ENCODE peak calls at places on chromosomes 7 and 10, in seven cellular contexts. L, N, G, R, C, K and S are unnamed samples.

GRCh38 chr7:157140118-157140905 is 1.6 kb downstream of the UBE3C start:
- DNase-seq in N (no peak), C (no peak), K (no peak), R (no peak), L (no peak), G (no peak), S (no peak)

GRCh38 chr10:97925308-97925938 is 75.8 kb downstream of the GOLGA7B start:
- DNase-seq in K (no peak), R (no peak), N (no peak), G (no peak), L (no peak), C (no peak), S (no peak)

GRCh38 chr10:454860-455259 is 234.6 kb downstream of the DIP2C start:
- DNase-seq in N (no peak), C (no peak), R (no peak), K (no peak), G (peak; percentile 68), L (no peak), S (peak; percentile 63)

GRCh38 chr10:30353851-30354250 is 4.8 kb upstream of the MTPAP start:
- DNase-seq in C (no peak), R (no peak), G (no peak), N (no peak), K (no peak), L (no peak), S (no peak)

GRCh38 chr10:114507449-114507848 is 103.1 kb upstream of the AFAP1L2 start:
- DNase-seq in R (no peak), N (no peak), L (no peak), G (no peak), K (no peak), C (no peak), S (peak; percentile 69)

GRCh38 chr7:10802526-10802925 is 171.1 kb upstream of the PHF14 start:
- DNase-seq in R (no peak), G (no peak), C (no peak), K (no peak), L (no peak), N (no peak), S (peak; percentile 8)

GRCh38 chr10:408223-408622 is 273.0 kb downstream of the ZMYND11 start:
- DNase-seq in C (no peak), K (no peak), N (no peak), L (no peak), G (no peak), R (no peak), S (no peak)

GRCh38 chr10:114970515-114970914 is 32.5 kb downstream of the TRUB1 start:
- DNase-seq in N (no peak), C (no peak), G (no peak), L (peak; percentile 9), K (no peak), R (no peak), S (peak; percentile 1)

GRCh38 chr7:9507281-9507680 is 1073.9 kb downstream of the NXPH1 start:
- DNase-seq in C (no peak), G (no peak), K (no peak), N (no peak), R (no peak), L (no peak), S (peak; percentile 22)

GRCh38 chr10:90929179-90929578 is 8.3 kb upstream of the ANKRD1 start:
- DNase-seq in K (no peak), N (no peak), R (no peak), L (no peak), G (no peak), C (no peak), S (no peak)

GRCh38 chr10:22434521-22434920 is 89.2 kb downstream of the SPAG6 start:
- DNase-seq in N (no peak), R (no peak), K (no peak), L (no peak), C (no peak), G (no peak), S (no peak)

GRCh38 chr10:22436526-22436892 is 91.2 kb downstream of the SPAG6 start:
- DNase-seq in N (no peak), G (no peak), C (no peak), R (no peak), K (no peak), L (no peak), S (no peak)

GRCh38 chr10:22436893-22437619 is 91.8 kb downstream of the SPAG6 start:
- DNase-seq in G (peak; percentile 92), N (peak; percentile 36), K (peak; percentile 10), L (peak; percentile 79), R (peak; percentile 70), C (no peak), S (no peak)

GRCh38 chr10:22435650-22436049 is 90.4 kb downstream of the SPAG6 start:
- DNase-seq in C (no peak), N (no peak), G (no peak), K (no peak), R (no peak), L (no peak), S (no peak)

GRCh38 chr10:22433875-22434274 is 88.6 kb downstream of the SPAG6 start:
- DNase-seq in C (peak; percentile 38), G (peak; percentile 31), L (no peak), N (no peak), R (no peak), K (no peak), S (no peak)
- TF ChIP-seq JUND in C (peak; percentile 91), G (peak; percentile 47), L (no peak), N (no peak), R (peak; percentile 90), K (no peak), S (no peak)

GRCh38 chr10:32314588-32314987 is 32.4 kb downstream of the EPC1 start:
- DNase-seq in R (peak; percentile 67), K (no peak), G (no peak), L (no peak), C (no peak), N (no peak), S (no peak)

GRCh38 chr10:32315426-32315825 is 31.5 kb downstream of the EPC1 start:
- DNase-seq in R (no peak), C (no peak), L (no peak), K (no peak), G (no peak), N (no peak), S (no peak)

GRCh38 chr10:32317795-32318194 is 29.2 kb downstream of the EPC1 start:
- DNase-seq in C (no peak), R (no peak), L (no peak), N (peak; percentile 91), G (no peak), K (no peak), S (no peak)

GRCh38 chr10:32321016-32321631 is 25.8 kb downstream of the EPC1 start:
- DNase-seq in N (no peak), R (no peak), K (no peak), L (no peak), C (no peak), G (no peak), S (no peak)

DNA sequence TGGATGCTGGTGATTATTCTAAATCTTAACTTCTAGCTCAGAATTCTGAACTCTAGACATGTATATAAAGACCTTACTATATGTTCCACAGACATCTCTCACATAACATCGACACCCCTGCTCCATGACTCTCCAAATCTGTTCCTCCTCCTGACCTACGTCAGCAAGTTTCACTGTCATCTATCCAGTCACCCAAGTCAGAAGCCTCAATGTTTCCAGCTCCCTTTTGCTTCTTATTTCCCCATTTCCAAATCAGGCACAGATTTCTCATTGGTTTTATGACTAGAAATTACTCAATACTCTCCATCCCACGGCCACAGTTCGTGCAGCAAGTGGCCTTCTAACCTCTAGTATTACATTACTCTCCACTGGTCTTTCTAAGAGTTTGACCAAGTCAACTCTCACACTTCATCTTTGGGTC is 28.5 kb downstream of the EPC1 start:
- DNase-seq in L (no peak), N (peak; percentile 75), R (no peak), G (no peak), C (no peak), K (no peak), S (no peak)
- TF ChIP-seq JUND in L (no peak), N (no peak), R (no peak), G (no peak), C (no peak), K (no peak), S (no peak)

DNA sequence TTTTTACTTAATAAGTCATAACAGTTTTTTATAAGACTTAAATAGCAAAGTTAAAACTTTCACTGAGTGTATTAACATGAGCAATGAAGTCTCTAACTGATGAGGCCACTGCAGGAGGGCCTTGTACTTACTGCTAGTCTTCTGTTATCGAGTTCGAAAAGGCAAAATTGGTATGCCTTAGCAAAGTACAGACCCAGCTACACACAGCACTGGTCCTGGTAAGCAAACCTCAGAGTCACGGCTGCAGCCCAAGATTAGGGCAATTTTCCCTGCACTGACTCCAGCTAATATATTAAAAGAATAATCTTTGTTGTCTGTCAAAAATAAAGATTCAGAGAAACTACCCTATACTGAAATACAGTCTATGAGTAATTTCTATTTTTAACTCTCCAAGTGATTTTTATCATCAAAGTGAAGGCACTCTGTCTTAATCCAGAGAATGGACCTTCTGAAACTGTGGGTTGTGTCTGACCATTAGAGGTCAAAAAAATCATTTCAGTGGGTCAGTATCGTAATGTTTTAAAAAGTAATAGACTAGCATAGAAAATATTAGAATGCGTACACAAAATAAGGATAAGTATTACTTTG is 85.7 kb downstream of the HBP1 start:
- DNase-seq in R (no peak), G (no peak), K (no peak), N (no peak), C (peak; percentile 48), L (no peak), S (no peak)
- TF ChIP-seq JUND in R (no peak), G (no peak), K (no peak), N (no peak), C (no peak), L (no peak), S (no peak)

GRCh38 chr10:82397859-82398258 is 522.9 kb downstream of the NRG3 start:
- DNase-seq in L (no peak), K (no peak), G (no peak), C (no peak), N (no peak), R (no peak), S (no peak)
- TF ChIP-seq JUND in L (no peak), K (no peak), G (no peak), C (no peak), N (no peak), R (no peak), S (no peak)

GRCh38 chr7:142083605-142084004 is 27.9 kb upstream of the MGAM2 start:
- DNase-seq in R (no peak), N (no peak), L (no peak), C (no peak), G (no peak), K (no peak), S (no peak)
- TF ChIP-seq JUND in R (no peak), N (no peak), L (no peak), C (no peak), G (no peak), K (no peak), S (no peak)

DNA sequence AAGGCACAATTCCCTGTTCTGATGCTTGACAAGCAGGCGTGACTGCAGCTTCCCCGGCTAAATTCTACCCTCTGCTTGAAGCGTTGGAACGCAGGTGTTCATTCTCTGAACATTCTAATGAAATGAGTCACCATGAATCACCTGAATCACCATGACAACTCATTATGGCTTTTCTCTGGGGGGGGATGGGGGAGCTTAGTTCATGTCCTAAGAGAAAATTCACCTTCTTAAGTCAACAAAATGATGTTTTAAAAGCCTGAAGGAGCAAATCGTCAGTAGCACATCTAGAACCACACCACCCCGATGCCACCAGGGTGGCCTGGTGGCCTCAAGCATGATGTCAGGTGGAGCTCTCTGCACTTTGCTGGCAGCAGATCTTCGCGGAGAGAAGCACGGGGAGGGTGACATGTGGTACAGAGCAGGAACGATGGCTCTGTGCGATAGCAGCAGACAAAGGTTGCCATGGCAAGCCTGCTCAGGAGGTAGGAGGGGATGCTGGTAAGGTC is 33.8 kb downstream of the DDC start:
- DNase-seq in R (peak; percentile 87), L (peak; percentile 50), G (peak; percentile 73), N (no peak), C (no peak), K (peak; percentile 12), S (peak; percentile 85)
- TF ChIP-seq JUND in R (no peak), L (peak; percentile 94), G (peak; percentile 93), N (no peak), C (peak; percentile 37), K (no peak), S (peak; percentile 88)

GRCh38 chr7:153399554-153399940 is 640.0 kb downstream of the ACTR3B start:
- DNase-seq in L (no peak), N (no peak), K (no peak), C (no peak), R (no peak), G (no peak), S (no peak)
- TF ChIP-seq JUND in L (no peak), N (no peak), K (no peak), C (no peak), R (no peak), G (no peak), S (no peak)